ENCODE peak calls at places on chromosomes 1 and 21, in eight cellular contexts. T is foreskin keratinocyte; D is stimulated activated CD8-positive, alpha-beta memory T cell treated with anti-CD3 and anti-CD28 coated beads, Interleukin-7, amount 100 ng/mL, for 1 hour; L is NCI-H2029; X is activated CD4-positive, CD25-positive, alpha-beta regulatory T cell treated with anti-CD3 and anti-CD28 coated beads, Interleukin-2, amount 50 U/mL, for 72 hours; V is amniotic stem cell; P is activated naive CD8-positive, alpha-beta T cell treated with anti-CD3 and anti-CD28 coated beads, Interleukin-2, amount 50 U/mL, for 24 hours; H is HFF-Myc. K is an unnamed sample.

GRCh38 chr1:100100202-100100601 is 32.5 kb downstream of the SASS6 start:
- DNase-seq in D (no peak), X (no peak), T (no peak), V (no peak), H (no peak), L (no peak), P (no peak), K (no peak)

GRCh38 chr1:66552829-66553228 is 18.9 kb downstream of the SGIP1 start:
- DNase-seq in X (no peak), D (no peak), T (no peak), V (no peak), L (no peak), H (no peak), P (no peak), K (no peak)

GRCh38 chr1:238199325-238199724 is 308.6 kb upstream of the ZP4 start:
- DNase-seq in P (no peak), L (no peak), H (no peak), V (no peak), T (no peak), X (no peak), D (no peak), K (no peak)

GRCh38 chr1:98077691-98078090 is 156.9 kb upstream of the DPYD start:
- DNase-seq in T (no peak), V (no peak), X (no peak), H (no peak), P (no peak), D (no peak), L (no peak), K (no peak)

GRCh38 chr1:218904401-218904800 is 269.3 kb upstream of the LYPLAL1 start:
- DNase-seq in L (no peak), X (no peak), P (no peak), V (no peak), T (no peak), D (no peak), H (no peak), K (no peak)

GRCh38 chr1:189424746-189425331 is 1052.8 kb downstream of the BRINP3 start:
- DNase-seq in V (no peak), D (no peak), P (no peak), X (no peak), L (no peak), H (no peak), T (peak; percentile 18), K (no peak)

GRCh38 chr1:197810812-197811211 is 35.5 kb upstream of the DENND1B start:
- DNase-seq in H (no peak), D (no peak), X (no peak), V (no peak), L (no peak), T (no peak), P (no peak), K (no peak)

GRCh38 chr21:41653944-41654625 is 112.8 kb downstream of the RIPK4 start:
- DNase-seq in D (no peak), X (no peak), T (peak; percentile 76), H (no peak), P (no peak), L (no peak), V (no peak), K (no peak)

GRCh38 chr1:46512135-46512791 is 22.6 kb downstream of the DMBX1 start:
- DNase-seq in V (no peak), H (no peak), D (no peak), L (no peak), T (no peak), P (no peak), X (no peak), K (no peak)

GRCh38 chr1:8471451-8471850 is 153.5 kb downstream of the SLC45A1 start:
- DNase-seq in X (no peak), D (no peak), V (no peak), H (no peak), T (no peak), L (no peak), P (no peak), K (no peak)

GRCh38 chr1:219555802-219556201 is 57.1 kb downstream of the ZC3H11B start:
- DNase-seq in D (no peak), L (no peak), P (no peak), H (no peak), V (no peak), X (no peak), T (peak; percentile 7), K (no peak)

GRCh38 chr1:101259744-101260148 is 22.9 kb downstream of the S1PR1 start:
- DNase-seq in D (no peak), L (no peak), P (no peak), H (no peak), X (no peak), V (peak; percentile 23), T (no peak), K (no peak)

GRCh38 chr1:30299393-30299792 is 424.0 kb downstream of the MATN1 start:
- DNase-seq in T (peak; percentile 11), X (no peak), H (no peak), D (no peak), P (no peak), V (no peak), L (no peak), K (no peak)

GRCh38 chr21:27275294-27275927 is 308.5 kb upstream of the ADAMTS5 start:
- DNase-seq in T (peak; percentile 55), D (no peak), L (no peak), P (no peak), X (no peak), H (no peak), V (no peak), K (no peak)

GRCh38 chr1:20486457-20487235 is 636 bp upstream of the CAMK2N1 start:
- DNase-seq in H (no peak), L (peak; percentile 35), P (no peak), D (no peak), V (no peak), T (no peak), X (no peak), K (no peak)

GRCh38 chr1:32786856-32787255 is 30.3 kb downstream of the YARS1 start:
- DNase-seq in D (no peak), X (no peak), H (no peak), P (no peak), L (no peak), T (no peak), V (no peak), K (no peak)

GRCh38 chr1:40257313-40257687 is 736 bp upstream of the ZMPSTE24 start:
- DNase-seq in P (no peak), H (no peak), D (no peak), L (peak; percentile 97), T (no peak), V (peak; percentile 31), X (no peak), K (no peak)

GRCh38 chr1:243917177-243917862 is 67.3 kb upstream of the AKT3 start:
- DNase-seq in X (no peak), H (peak; percentile 60), P (peak; percentile 33), L (no peak), D (no peak), V (peak; percentile 76), T (peak; percentile 37), K (no peak)

GRCh38 chr1:29457496-29458368 is 221.4 kb downstream of the PTPRU start:
- DNase-seq in L (no peak), V (no peak), T (no peak), P (no peak), D (no peak), X (no peak), H (no peak), K (no peak)

GRCh38 chr21:33948096-33948950 is 32.7 kb upstream of the ATP5PO start:
- DNase-seq in X (peak; percentile 77), D (peak; percentile 70), T (no peak), L (peak; percentile 96), H (peak; percentile 57), P (peak; percentile 79), V (peak; percentile 55), K (no peak)